ENCODE peak calls at places on chromosomes 13 and 19, in eight cellular contexts. One of them, this sample, is unnamed.
A peak's percentile ranks its signal among the peaks of the same experiment; 100 is the strongest.

GRCh38 chr13:111187879-111188643 is 73.0 kb downstream of the ARHGEF7 start:
- DNase-seq in heart right ventricle: no peak
- DNase-seq in esophagus muscularis mucosa: no peak
- DNase-seq in ovary: no peak
- DNase-seq in heart left ventricle: no peak
- DNase-seq in CD4-positive, alpha-beta T cell: no peak
- DNase-seq in CD8-positive, alpha-beta T cell: no peak
- DNase-seq in endodermal cell: no peak
- DNase-seq in this sample: no peak

GRCh38 chr13:84187626-84188025 is 305.4 kb upstream of the SLITRK1 start:
- DNase-seq in CD4-positive, alpha-beta T cell: no peak
- DNase-seq in esophagus muscularis mucosa: no peak
- DNase-seq in endodermal cell: no peak
- DNase-seq in heart right ventricle: no peak
- DNase-seq in heart left ventricle: no peak
- DNase-seq in CD8-positive, alpha-beta T cell: no peak
- DNase-seq in ovary: no peak
- DNase-seq in this sample: no peak

GRCh38 chr13:110327036-110327790 is 20.1 kb downstream of the COL4A2 start:
- DNase-seq in heart left ventricle: no peak
- DNase-seq in heart right ventricle: no peak
- DNase-seq in ovary: no peak
- DNase-seq in CD8-positive, alpha-beta T cell: no peak
- DNase-seq in esophagus muscularis mucosa: no peak
- DNase-seq in endodermal cell: peak; percentile 90
- DNase-seq in CD4-positive, alpha-beta T cell: no peak
- DNase-seq in this sample: no peak

GRCh38 chr13:25422153-25422552 is 50.4 kb downstream of the ATP8A2 start:
- DNase-seq in ovary: no peak
- DNase-seq in CD4-positive, alpha-beta T cell: no peak
- DNase-seq in CD8-positive, alpha-beta T cell: no peak
- DNase-seq in esophagus muscularis mucosa: no peak
- DNase-seq in heart right ventricle: no peak
- DNase-seq in heart left ventricle: no peak
- DNase-seq in endodermal cell: no peak
- DNase-seq in this sample: no peak

GRCh38 chr19:38285567-38285966 is 18.5 kb upstream of the C19orf33 start:
- DNase-seq in esophagus muscularis mucosa: no peak
- DNase-seq in endodermal cell: no peak
- DNase-seq in ovary: no peak
- DNase-seq in CD8-positive, alpha-beta T cell: no peak
- DNase-seq in heart right ventricle: no peak
- DNase-seq in CD4-positive, alpha-beta T cell: no peak
- DNase-seq in heart left ventricle: no peak
- DNase-seq in this sample: no peak

GRCh38 chr19:39428309-39429112 is 7.2 kb downstream of the RPS16 start:
- DNase-seq in esophagus muscularis mucosa: no peak
- DNase-seq in CD8-positive, alpha-beta T cell: no peak
- DNase-seq in CD4-positive, alpha-beta T cell: no peak
- DNase-seq in heart left ventricle: peak; percentile 86
- DNase-seq in heart right ventricle: peak; percentile 84
- DNase-seq in endodermal cell: peak; percentile 97
- DNase-seq in ovary: peak; percentile 82
- DNase-seq in this sample: peak; percentile 80

GRCh38 chr19:29927944-29928669 is 13.9 kb upstream of the URI1 start:
- DNase-seq in CD4-positive, alpha-beta T cell: no peak
- DNase-seq in heart left ventricle: no peak
- DNase-seq in ovary: no peak
- DNase-seq in heart right ventricle: no peak
- DNase-seq in endodermal cell: peak; percentile 67
- DNase-seq in esophagus muscularis mucosa: no peak
- DNase-seq in CD8-positive, alpha-beta T cell: no peak
- DNase-seq in this sample: no peak

GRCh38 chr13:111632906-111633305 is 312.5 kb downstream of the TEX29 start:
- DNase-seq in ovary: no peak
- DNase-seq in heart left ventricle: no peak
- DNase-seq in endodermal cell: peak; percentile 87
- DNase-seq in heart right ventricle: no peak
- DNase-seq in CD4-positive, alpha-beta T cell: no peak
- DNase-seq in esophagus muscularis mucosa: no peak
- DNase-seq in CD8-positive, alpha-beta T cell: no peak
- DNase-seq in this sample: no peak

GRCh38 chr19:9531933-9532332 is 6.5 kb downstream of the ZNF426 start:
- DNase-seq in ovary: no peak
- DNase-seq in heart left ventricle: no peak
- DNase-seq in heart right ventricle: no peak
- DNase-seq in endodermal cell: no peak
- DNase-seq in CD4-positive, alpha-beta T cell: no peak
- DNase-seq in CD8-positive, alpha-beta T cell: no peak
- DNase-seq in esophagus muscularis mucosa: no peak
- DNase-seq in this sample: no peak

GRCh38 chr19:38766276-38767047 is 6.9 kb downstream of the LGALS7 start:
- DNase-seq in CD8-positive, alpha-beta T cell: no peak
- DNase-seq in CD4-positive, alpha-beta T cell: no peak
- DNase-seq in esophagus muscularis mucosa: no peak
- DNase-seq in ovary: no peak
- DNase-seq in heart left ventricle: no peak
- DNase-seq in heart right ventricle: no peak
- DNase-seq in endodermal cell: no peak
- DNase-seq in this sample: no peak

GRCh38 chr13:48749144-48749543 is 95.4 kb downstream of the CYSLTR2 start:
- DNase-seq in heart right ventricle: no peak
- DNase-seq in endodermal cell: no peak
- DNase-seq in CD4-positive, alpha-beta T cell: no peak
- DNase-seq in esophagus muscularis mucosa: no peak
- DNase-seq in heart left ventricle: no peak
- DNase-seq in CD8-positive, alpha-beta T cell: no peak
- DNase-seq in ovary: no peak
- DNase-seq in this sample: no peak

GRCh38 chr19:17236831-17237543 is 8.7 kb downstream of the NR2F6 start:
- DNase-seq in heart right ventricle: no peak
- DNase-seq in ovary: peak; percentile 53
- DNase-seq in endodermal cell: no peak
- DNase-seq in esophagus muscularis mucosa: no peak
- DNase-seq in CD8-positive, alpha-beta T cell: no peak
- DNase-seq in CD4-positive, alpha-beta T cell: no peak
- DNase-seq in heart left ventricle: no peak
- DNase-seq in this sample: no peak

GRCh38 chr19:30870861-30871260 is 478.4 kb downstream of the TSHZ3 start:
- DNase-seq in CD4-positive, alpha-beta T cell: no peak
- DNase-seq in endodermal cell: peak; percentile 16
- DNase-seq in esophagus muscularis mucosa: no peak
- DNase-seq in ovary: peak; percentile 33
- DNase-seq in heart right ventricle: no peak
- DNase-seq in CD8-positive, alpha-beta T cell: no peak
- DNase-seq in heart left ventricle: no peak
- DNase-seq in this sample: peak; percentile 26

GRCh38 chr13:32125221-32125621 is 93.6 kb downstream of the FRY start:
- DNase-seq in endodermal cell: no peak
- DNase-seq in esophagus muscularis mucosa: no peak
- DNase-seq in heart left ventricle: no peak
- DNase-seq in heart right ventricle: peak; percentile 28
- DNase-seq in CD8-positive, alpha-beta T cell: no peak
- DNase-seq in CD4-positive, alpha-beta T cell: no peak
- DNase-seq in ovary: no peak
- DNase-seq in this sample: no peak

GRCh38 chr19:39943586-39943985 is 9.2 kb upstream of the FCGBP start:
- DNase-seq in endodermal cell: no peak
- DNase-seq in heart right ventricle: no peak
- DNase-seq in CD4-positive, alpha-beta T cell: no peak
- DNase-seq in CD8-positive, alpha-beta T cell: no peak
- DNase-seq in heart left ventricle: no peak
- DNase-seq in esophagus muscularis mucosa: no peak
- DNase-seq in ovary: no peak
- DNase-seq in this sample: no peak

GRCh38 chr19:2381151-2381822 is 21.2 kb downstream of the TMPRSS9 start:
- DNase-seq in heart left ventricle: no peak
- DNase-seq in CD8-positive, alpha-beta T cell: no peak
- DNase-seq in heart right ventricle: no peak
- DNase-seq in CD4-positive, alpha-beta T cell: no peak
- DNase-seq in endodermal cell: no peak
- DNase-seq in esophagus muscularis mucosa: no peak
- DNase-seq in ovary: no peak
- DNase-seq in this sample: no peak

GRCh38 chr13:48160879-48161278 is 66.0 kb upstream of the MED4 start:
- DNase-seq in endodermal cell: no peak
- DNase-seq in esophagus muscularis mucosa: no peak
- DNase-seq in heart right ventricle: peak; percentile 35
- DNase-seq in CD8-positive, alpha-beta T cell: no peak
- DNase-seq in ovary: no peak
- DNase-seq in CD4-positive, alpha-beta T cell: no peak
- DNase-seq in heart left ventricle: no peak
- DNase-seq in this sample: no peak

GRCh38 chr13:48161530-48162179 is 66.8 kb upstream of the MED4 start:
- DNase-seq in CD4-positive, alpha-beta T cell: no peak
- DNase-seq in heart right ventricle: peak; percentile 57
- DNase-seq in endodermal cell: no peak
- DNase-seq in esophagus muscularis mucosa: no peak
- DNase-seq in heart left ventricle: peak; percentile 70
- DNase-seq in ovary: no peak
- DNase-seq in CD8-positive, alpha-beta T cell: no peak
- DNase-seq in this sample: peak; percentile 37

GRCh38 chr19:4430760-4431159 is 26.8 kb downstream of the UBXN6 start:
- DNase-seq in CD4-positive, alpha-beta T cell: no peak
- DNase-seq in CD8-positive, alpha-beta T cell: no peak
- DNase-seq in endodermal cell: no peak
- DNase-seq in ovary: no peak
- DNase-seq in esophagus muscularis mucosa: no peak
- DNase-seq in heart right ventricle: no peak
- DNase-seq in heart left ventricle: peak; percentile 28
- DNase-seq in this sample: no peak

GRCh38 chr13:99344610-99345208 is 37.5 kb upstream of the GPR183 start:
- DNase-seq in CD4-positive, alpha-beta T cell: no peak
- DNase-seq in CD8-positive, alpha-beta T cell: no peak
- DNase-seq in esophagus muscularis mucosa: peak; percentile 72
- DNase-seq in heart left ventricle: no peak
- DNase-seq in heart right ventricle: no peak
- DNase-seq in endodermal cell: no peak
- DNase-seq in ovary: no peak
- DNase-seq in this sample: no peak

DNA sequence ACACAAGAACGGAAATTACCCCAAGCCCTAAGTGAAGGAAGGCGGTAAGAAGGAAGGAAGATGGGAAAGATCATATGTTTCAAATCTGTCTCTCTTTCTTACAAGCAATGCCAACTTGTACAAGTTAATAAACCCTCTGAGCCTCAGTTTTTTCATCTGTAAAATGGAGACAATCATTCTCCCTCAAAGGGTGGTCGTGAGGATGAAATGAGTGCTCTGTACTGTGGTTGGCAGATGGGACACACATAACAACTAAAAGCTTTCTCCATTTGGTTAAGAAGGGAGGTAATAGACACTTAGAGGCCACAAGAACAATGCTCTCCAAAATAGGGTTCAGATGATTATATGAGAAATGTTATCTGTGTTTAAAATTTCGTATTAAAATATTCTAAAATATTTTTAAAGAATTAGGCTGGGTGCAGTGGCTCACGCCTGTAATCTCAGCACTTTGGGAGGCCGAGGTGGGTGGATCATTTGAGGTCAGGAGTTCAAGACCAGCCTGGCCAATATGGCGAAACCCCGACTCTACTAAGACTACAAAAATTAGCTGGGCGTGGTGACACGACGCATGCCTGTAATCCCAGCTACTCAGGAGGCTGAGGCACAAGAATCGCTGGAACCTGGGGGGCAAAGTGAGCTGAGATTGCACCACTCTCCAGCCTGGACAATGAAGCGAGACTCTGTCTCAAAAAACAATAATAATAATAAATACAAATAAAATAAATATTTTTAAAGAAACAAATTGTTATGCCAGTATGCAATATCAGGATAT is 89.7 kb downstream of the STARD13 start:
- DNase-seq in heart right ventricle: no peak
- DNase-seq in ovary: no peak
- DNase-seq in esophagus muscularis mucosa: no peak
- DNase-seq in heart left ventricle: no peak
- DNase-seq in CD4-positive, alpha-beta T cell: no peak
- DNase-seq in endodermal cell: no peak
- DNase-seq in CD8-positive, alpha-beta T cell: no peak
- DNase-seq in this sample: no peak
- H3K27ac ChIP-seq in heart right ventricle: peak overlapping the region; percentile 58
- H3K27ac ChIP-seq in ovary: no peak overlapping the region
- H3K27ac ChIP-seq in esophagus muscularis mucosa: peak overlapping the region; percentile 62
- H3K27ac ChIP-seq in heart left ventricle: peak overlapping the region; percentile 27
- H3K27ac ChIP-seq in CD4-positive, alpha-beta T cell: no peak overlapping the region
- H3K27ac ChIP-seq in endodermal cell: no peak overlapping the region
- H3K27ac ChIP-seq in CD8-positive, alpha-beta T cell: no peak overlapping the region
- H3K27ac ChIP-seq in this sample: no peak overlapping the region

GRCh38 chr19:35879770-35880317 is 11.5 kb downstream of the APLP1 start:
- DNase-seq in ovary: peak; percentile 82
- DNase-seq in esophagus muscularis mucosa: no peak
- DNase-seq in heart right ventricle: peak; percentile 91
- DNase-seq in endodermal cell: peak; percentile 98
- DNase-seq in CD4-positive, alpha-beta T cell: peak; percentile 62
- DNase-seq in CD8-positive, alpha-beta T cell: peak; percentile 69
- DNase-seq in heart left ventricle: peak; percentile 94
- DNase-seq in this sample: peak; percentile 94
- TF ChIP-seq CTCF in ovary: no peak
- TF ChIP-seq CTCF in esophagus muscularis mucosa: no peak
- TF ChIP-seq CTCF in heart right ventricle: no peak
- TF ChIP-seq CTCF in endodermal cell: no peak
- TF ChIP-seq CTCF in CD4-positive, alpha-beta T cell: no peak
- TF ChIP-seq CTCF in CD8-positive, alpha-beta T cell: no peak
- TF ChIP-seq CTCF in heart left ventricle: no peak
- TF ChIP-seq CTCF in this sample: no peak

GRCh38 chr19:18660939-18661338 is 22.5 kb upstream of the CRTC1 start:
- DNase-seq in CD8-positive, alpha-beta T cell: no peak
- DNase-seq in esophagus muscularis mucosa: no peak
- DNase-seq in heart right ventricle: no peak
- DNase-seq in CD4-positive, alpha-beta T cell: no peak
- DNase-seq in ovary: no peak
- DNase-seq in heart left ventricle: no peak
- DNase-seq in endodermal cell: no peak
- DNase-seq in this sample: no peak
- H3K27ac ChIP-seq in CD8-positive, alpha-beta T cell: no peak overlapping the region
- H3K27ac ChIP-seq in esophagus muscularis mucosa: peak overlapping the region; percentile 87
- H3K27ac ChIP-seq in heart right ventricle: peak overlapping the region; percentile 90
- H3K27ac ChIP-seq in CD4-positive, alpha-beta T cell: no peak overlapping the region
- H3K27ac ChIP-seq in ovary: no peak overlapping the region
- H3K27ac ChIP-seq in heart left ventricle: peak overlapping the region; percentile 95
- H3K27ac ChIP-seq in endodermal cell: no peak overlapping the region
- H3K27ac ChIP-seq in this sample: peak overlapping the region; percentile 26

DNA sequence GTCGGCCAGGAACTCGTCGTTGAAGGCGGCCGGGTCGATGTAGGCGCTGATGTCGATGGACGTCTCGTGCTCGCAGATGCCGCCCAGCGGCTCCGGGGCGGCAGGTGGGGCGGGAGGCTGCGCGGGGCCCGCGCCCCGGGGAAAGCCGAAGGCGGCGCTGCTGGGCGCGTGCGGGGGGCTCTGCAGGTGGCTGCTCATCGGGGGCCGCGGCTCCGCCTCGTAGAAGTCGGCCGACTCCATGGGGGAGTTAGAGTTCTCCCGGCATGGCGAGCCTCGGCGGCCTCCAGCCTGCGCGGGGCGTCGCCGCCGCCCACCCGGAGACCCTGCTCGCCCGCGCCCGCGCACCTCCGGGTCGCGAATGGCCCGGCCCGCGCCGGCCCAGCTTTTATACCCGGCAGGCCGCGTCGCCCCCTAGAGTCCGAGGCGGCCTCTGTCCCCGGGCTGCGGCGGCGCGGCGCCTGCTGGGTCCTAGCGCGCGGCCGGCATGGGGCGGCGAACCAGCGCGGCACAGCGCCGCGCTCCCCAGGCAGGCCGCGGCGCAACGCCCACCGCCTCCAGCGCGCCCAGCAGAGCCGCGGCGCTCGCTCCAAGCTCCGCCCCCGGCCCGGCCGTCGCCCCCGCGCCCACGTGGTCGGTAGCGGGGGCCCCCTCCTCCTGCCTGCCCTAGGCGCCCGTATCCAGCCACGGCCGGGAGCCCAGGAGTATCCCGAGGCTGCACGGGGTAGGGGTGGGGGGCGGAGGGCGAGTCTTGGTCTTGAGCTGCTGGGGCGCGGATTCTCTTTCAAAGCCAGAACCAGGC is at the start of gene CEBPA:
- DNase-seq in CD8-positive, alpha-beta T cell: peak; percentile 41
- DNase-seq in CD4-positive, alpha-beta T cell: peak; percentile 25
- DNase-seq in esophagus muscularis mucosa: no peak
- DNase-seq in heart right ventricle: peak; percentile 69
- DNase-seq in ovary: peak; percentile 75
- DNase-seq in heart left ventricle: peak; percentile 92
- DNase-seq in endodermal cell: peak; percentile 93
- DNase-seq in this sample: peak; percentile 81
- TF ChIP-seq CTCF in CD8-positive, alpha-beta T cell: no peak
- TF ChIP-seq CTCF in CD4-positive, alpha-beta T cell: no peak
- TF ChIP-seq CTCF in esophagus muscularis mucosa: peak; percentile 62
- TF ChIP-seq CTCF in heart right ventricle: peak; percentile 45
- TF ChIP-seq CTCF in ovary: no peak
- TF ChIP-seq CTCF in heart left ventricle: peak; percentile 55
- TF ChIP-seq CTCF in endodermal cell: peak; percentile 74
- TF ChIP-seq CTCF in this sample: peak; percentile 30

This sample was measured in testis.